ENCODE peak calls at places on chromosomes 3 and 15, in five cellular contexts. B is A549, J is NCI-H2171, M is AG08396, Z is astrocyte of the spinal cord. E is an unnamed sample.

GRCh38 chr15:71538922-71539321 is 271.4 kb upstream of the NR2E3 start:
- DNase-seq in B (no peak), J (peak; percentile 9), M (no peak), Z (no peak), E (no peak)

GRCh38 chr3:36393563-36393962 is 13.3 kb downstream of the STAC start:
- DNase-seq in B (no peak), J (no peak), M (no peak), Z (no peak), E (no peak)

GRCh38 chr15:68145706-68146105 is 59.4 kb downstream of the CALML4 start:
- DNase-seq in B (no peak), J (no peak), M (no peak), Z (no peak), E (no peak)

GRCh38 chr3:108818404-108818803 is 4.2 kb upstream of the TRAT1 start:
- DNase-seq in B (no peak), J (no peak), M (peak; percentile 2), Z (no peak), E (no peak)

GRCh38 chr3:17645074-17645698 is 97.2 kb downstream of the TBC1D5 start:
- DNase-seq in B (peak; percentile 31), J (no peak), M (peak; percentile 17), Z (peak; percentile 73), E (no peak)

GRCh38 chr3:86244897-86245296 is 746.1 kb downstream of the VGLL3 start:
- DNase-seq in B (no peak), J (no peak), M (no peak), Z (no peak), E (no peak)

GRCh38 chr3:126259411-126260391 is 79.3 kb upstream of the ALDH1L1 start:
- DNase-seq in B (no peak), J (no peak), M (peak; percentile 73), Z (peak; percentile 22), E (peak; percentile 87)

GRCh38 chr3:37944243-37944955 is 46.2 kb upstream of the VILL start:
- DNase-seq in B (no peak), J (no peak), M (no peak), Z (no peak), E (no peak)

GRCh38 chr3:126988451-126989021 is 5.6 kb downstream of the PLXNA1 start:
- DNase-seq in B (no peak), J (no peak), M (no peak), Z (no peak), E (peak; percentile 80)

GRCh38 chr15:99431661-99432091 is 134.1 kb upstream of the MEF2A start:
- DNase-seq in B (no peak), J (no peak), M (no peak), Z (no peak), E (no peak)

GRCh38 chr3:114839476-114839875 is 307.6 kb downstream of the ZBTB20 start:
- DNase-seq in B (no peak), J (no peak), M (no peak), Z (peak; percentile 14), E (no peak)

GRCh38 chr3:7238565-7239295 is 377.8 kb downstream of the GRM7 start:
- DNase-seq in B (no peak), J (no peak), M (no peak), Z (no peak), E (no peak)

GRCh38 chr3:176037636-176038035 is 1159.6 kb downstream of the TBL1XR1 start:
- DNase-seq in B (no peak), J (no peak), M (no peak), Z (no peak), E (no peak)

GRCh38 chr3:45224824-45225464 is 1.1 kb downstream of the TMEM158 start:
- DNase-seq in B (peak; percentile 50), J (no peak), M (peak; percentile 88), Z (peak; percentile 73), E (peak; percentile 96)

GRCh38 chr15:100918690-100919480 is at the start of gene LRRK1:
- DNase-seq in B (peak; percentile 52), J (peak; percentile 36), M (peak; percentile 80), Z (peak; percentile 57), E (peak; percentile 90)

GRCh38 chr15:69035205-69035917 is 20.9 kb downstream of the NOX5 start:
- DNase-seq in B (peak; percentile 69), J (no peak), M (no peak), Z (no peak), E (peak; percentile 63)

GRCh38 chr3:130759692-130760338 is 13.2 kb upstream of the PIK3R4 start:
- DNase-seq in B (peak; percentile 21), J (peak; percentile 64), M (peak; percentile 55), Z (peak; percentile 52), E (peak; percentile 74)

GRCh38 chr3:10026084-10026890 is at the start of gene FANCD2:
- DNase-seq in B (peak; percentile 74), J (peak; percentile 71), M (peak; percentile 89), Z (peak; percentile 87), E (peak; percentile 93)

E was measured in osteoblast.